ENCODE peak calls at places on chromosomes 16 and 17, in six cellular contexts. D, I, L, B, T and M are unnamed samples.

GRCh38 chr16:78829280-78829679 is 729.8 kb downstream of the WWOX start:
- DNase-seq in L (no peak), B (no peak), D (no peak), I (no peak), T (no peak), M (no peak)

GRCh38 chr16:31099860-31100638 is 5.5 kb upstream of the VKORC1 start:
- DNase-seq in B (no peak), D (peak), L (no peak), T (no peak), I (no peak), M (no peak)

GRCh38 chr17:72661093-72661944 is 431.2 kb downstream of the SLC39A11 start:
- DNase-seq in T (peak), D (no peak), L (peak), B (no peak), I (no peak), M (no peak)

GRCh38 chr16:56986361-56986760 is 3.0 kb upstream of the NLRC5 start:
- DNase-seq in L (no peak), I (no peak), D (no peak), B (no peak), T (no peak), M (no peak)

GRCh38 chr16:21150375-21151001 is at the start of gene DNAH3:
- DNase-seq in D (no peak), T (no peak), L (no peak), I (no peak), B (no peak), M (no peak)

GRCh38 chr16:17590711-17591654 is 120.2 kb upstream of the XYLT1 start:
- DNase-seq in T (peak), L (peak), B (no peak), D (no peak), I (no peak), M (no peak)

GRCh38 chr17:76554131-76554530 is 14.3 kb downstream of the PRCD start:
- DNase-seq in B (no peak), L (no peak), T (no peak), D (no peak), I (no peak), M (no peak)

GRCh38 chr16:87358250-87358649 is 25.3 kb downstream of the FBXO31 start:
- DNase-seq in L (no peak), D (no peak), B (no peak), I (no peak), T (no peak), M (no peak)

GRCh38 chr17:76270770-76271668 is 5.9 kb downstream of the UBALD2 start:
- DNase-seq in I (no peak), T (no peak), D (no peak), B (no peak), L (no peak), M (no peak)

GRCh38 chr16:24635900-24636610 is 93.4 kb upstream of the TNRC6A start:
- DNase-seq in I (no peak), D (peak), L (no peak), T (no peak), B (no peak), M (no peak)

GRCh38 chr17:41492351-41492750 is 2.6 kb upstream of the KRT36 start:
- DNase-seq in I (no peak), D (peak), B (no peak), T (no peak), L (no peak), M (no peak)

GRCh38 chr16:49587511-49587910 is 213.9 kb downstream of the C16orf78 start:
- DNase-seq in L (no peak), D (no peak), I (no peak), T (no peak), B (peak), M (no peak)

GRCh38 chr16:12066823-12067222 is 90.3 kb downstream of the SNX29 start:
- DNase-seq in B (no peak), T (no peak), L (no peak), I (no peak), D (no peak), M (no peak)

GRCh38 chr16:65660390-65660789 is 538.5 kb upstream of the CDH11 start:
- DNase-seq in D (peak), B (no peak), L (no peak), I (no peak), T (no peak), M (no peak)

GRCh38 chr16:81480856-81481821 is 36.5 kb downstream of the CMIP start:
- DNase-seq in L (no peak), T (peak), D (peak), I (no peak), B (no peak), M (no peak)

GRCh38 chr17:77859035-77859360 is 99.5 kb upstream of the TNRC6C start:
- DNase-seq in L (no peak), D (no peak), T (no peak), I (no peak), B (no peak), M (no peak)

GRCh38 chr17:72421128-72422092 is 300.6 kb downstream of the SOX9 start:
- DNase-seq in I (no peak), L (peak), D (peak), B (no peak), T (peak), M (no peak)

GRCh38 chr16:31138621-31139578 is 3.4 kb upstream of the PRSS8 start:
- DNase-seq in L (peak), D (peak), B (peak), I (no peak), T (peak), M (no peak)

GRCh38 chr17:7014995-7015586 is 2.7 kb downstream of the RNASEK start:
- DNase-seq in L (peak), T (no peak), I (no peak), B (no peak), D (peak), M (no peak)

GRCh38 chr17:29579866-29580771 is 9.3 kb downstream of the GIT1 start:
- DNase-seq in T (peak), L (peak), D (peak), I (no peak), B (peak), M (peak)

GRCh38 chr17:17443173-17443572 is 33.6 kb upstream of the MED9 start:
- DNase-seq in D (peak), I (no peak), T (no peak), B (no peak), L (no peak), M (no peak)

GRCh38 chr16:1113889-1114526 is 18.0 kb upstream of the C1QTNF8 start:
- DNase-seq in I (no peak), L (peak), T (no peak), D (no peak), B (no peak), M (no peak)

GRCh38 chr16:89912143-89912542 is 6.5 kb upstream of the MC1R start:
- DNase-seq in B (no peak), T (no peak), L (no peak), I (no peak), D (no peak), M (no peak)

GRCh38 chr16:52573365-52574104 is 26.6 kb upstream of the TOX3 start:
- DNase-seq in L (no peak), T (no peak), D (no peak), I (no peak), B (no peak), M (no peak)

GRCh38 chr17:82231562-82232321 is 2.9 kb downstream of the SLC16A3 start:
- DNase-seq in I (no peak), D (peak), L (peak), T (peak), B (peak), M (no peak)
- H2BK120ac ChIP-seq in I (peak), D (peak), L (no peak), T (peak), B (no peak), M (no peak)

GRCh38 chr16:85146532-85146797 is 34.2 kb upstream of the CIBAR2 start:
- DNase-seq in I (no peak), L (no peak), B (no peak), T (no peak), D (no peak), M (no peak)
- H3K4ac ChIP-seq in I (no peak), L (no peak), B (no peak), T (no peak), D (no peak), M (no peak)

GRCh38 chr17:19973146-19973545 is 4.5 kb downstream of the AKAP10 start:
- DNase-seq in L (no peak), I (no peak), D (peak), T (no peak), B (no peak), M (no peak)
- H2BK120ac ChIP-seq in L (no peak), I (no peak), D (no peak), T (no peak), B (no peak), M (no peak)

GRCh38 chr17:48582750-48583069 is 4.6 kb upstream of the HOXB4 start:
- DNase-seq in T (no peak), L (no peak), D (no peak), I (no peak), B (no peak), M (no peak)
- H3K4ac ChIP-seq in T (peak), L (no peak), D (peak), I (no peak), B (no peak), M (no peak)

GRCh38 chr17:42566873-42567573 is at the start of gene MLX:
- DNase-seq in L (peak), D (peak), T (peak), I (peak), B (peak), M (peak)
- H2BK120ac ChIP-seq in L (no peak), D (peak), T (peak), I (peak), B (no peak), M (no peak)